ENCODE peak calls at places on chromosomes 4 and X, in four cellular contexts. One of them, this sample, is unnamed.

GRCh38 chr4:159008671-159009070 is 94.2 kb upstream of the RAPGEF2 start:
- DNase-seq in breast epithelium: no peak
- DNase-seq in stomach: no peak
- DNase-seq in transverse colon: no peak
- DNase-seq in this sample: no peak

GRCh38 chr4:102493794-102494193 is 7.4 kb upstream of the NFKB1 start:
- DNase-seq in stomach: peak; percentile 40
- DNase-seq in transverse colon: peak; percentile 48
- DNase-seq in breast epithelium: no peak
- DNase-seq in this sample: no peak

GRCh38 chrX:78595901-78596502 is 63.1 kb downstream of the RTL3 start:
- DNase-seq in transverse colon: no peak
- DNase-seq in stomach: no peak
- DNase-seq in breast epithelium: no peak
- DNase-seq in this sample: no peak

GRCh38 chr4:5784960-5785611 is 74.1 kb downstream of the EVC start:
- DNase-seq in breast epithelium: no peak
- DNase-seq in transverse colon: no peak
- DNase-seq in stomach: no peak
- DNase-seq in this sample: peak; percentile 2

GRCh38 chr4:98794565-98795205 is 134.2 kb downstream of the EIF4E start:
- DNase-seq in breast epithelium: no peak
- DNase-seq in stomach: no peak
- DNase-seq in transverse colon: no peak
- DNase-seq in this sample: no peak

GRCh38 chrX:21194526-21194925 is 179.7 kb upstream of the CNKSR2 start:
- DNase-seq in transverse colon: no peak
- DNase-seq in breast epithelium: no peak
- DNase-seq in stomach: no peak
- DNase-seq in this sample: no peak

GRCh38 chrX:37690123-37690522 is 4.5 kb downstream of the XK start:
- DNase-seq in stomach: no peak
- DNase-seq in breast epithelium: no peak
- DNase-seq in transverse colon: no peak
- DNase-seq in this sample: no peak

GRCh38 chr4:29037501-29037900 is 1682.7 kb upstream of the PCDH7 start:
- DNase-seq in breast epithelium: no peak
- DNase-seq in transverse colon: no peak
- DNase-seq in stomach: no peak
- DNase-seq in this sample: no peak

GRCh38 chr4:81688085-81688484 is 216.4 kb upstream of the RASGEF1B start:
- DNase-seq in breast epithelium: no peak
- DNase-seq in stomach: no peak
- DNase-seq in transverse colon: no peak
- DNase-seq in this sample: peak; percentile 52

GRCh38 chr4:98466868-98467599 is 191.4 kb downstream of the TSPAN5 start:
- DNase-seq in transverse colon: no peak
- DNase-seq in stomach: no peak
- DNase-seq in breast epithelium: no peak
- DNase-seq in this sample: no peak

GRCh38 chrX:120753413-120754251 is 122.0 kb downstream of the CT47B1 start:
- DNase-seq in breast epithelium: no peak
- DNase-seq in stomach: no peak
- DNase-seq in transverse colon: peak; percentile 19
- DNase-seq in this sample: no peak

GRCh38 chrX:44896566-44897186 is 23.7 kb downstream of the KDM6A start:
- DNase-seq in stomach: no peak
- DNase-seq in breast epithelium: no peak
- DNase-seq in transverse colon: no peak
- DNase-seq in this sample: no peak

GRCh38 chrX:20217906-20218305 is 48.8 kb downstream of the RPS6KA3 start:
- DNase-seq in stomach: no peak
- DNase-seq in transverse colon: no peak
- DNase-seq in breast epithelium: no peak
- DNase-seq in this sample: no peak

GRCh38 chr4:13427599-13428325 is 56.4 kb downstream of the RAB28 start:
- DNase-seq in transverse colon: no peak
- DNase-seq in breast epithelium: no peak
- DNase-seq in stomach: no peak
- DNase-seq in this sample: no peak

GRCh38 chrX:149372861-149373260 is 132.2 kb downstream of the IDS start:
- DNase-seq in transverse colon: no peak
- DNase-seq in breast epithelium: no peak
- DNase-seq in stomach: no peak
- DNase-seq in this sample: no peak

GRCh38 chr4:138672393-138672976 is 343.1 kb upstream of the NOCT start:
- DNase-seq in breast epithelium: no peak
- DNase-seq in transverse colon: no peak
- DNase-seq in stomach: no peak
- DNase-seq in this sample: no peak

GRCh38 chr4:72286185-72286584 is 254.4 kb downstream of the NPFFR2 start:
- DNase-seq in stomach: no peak
- DNase-seq in transverse colon: no peak
- DNase-seq in breast epithelium: no peak
- DNase-seq in this sample: no peak

DNA sequence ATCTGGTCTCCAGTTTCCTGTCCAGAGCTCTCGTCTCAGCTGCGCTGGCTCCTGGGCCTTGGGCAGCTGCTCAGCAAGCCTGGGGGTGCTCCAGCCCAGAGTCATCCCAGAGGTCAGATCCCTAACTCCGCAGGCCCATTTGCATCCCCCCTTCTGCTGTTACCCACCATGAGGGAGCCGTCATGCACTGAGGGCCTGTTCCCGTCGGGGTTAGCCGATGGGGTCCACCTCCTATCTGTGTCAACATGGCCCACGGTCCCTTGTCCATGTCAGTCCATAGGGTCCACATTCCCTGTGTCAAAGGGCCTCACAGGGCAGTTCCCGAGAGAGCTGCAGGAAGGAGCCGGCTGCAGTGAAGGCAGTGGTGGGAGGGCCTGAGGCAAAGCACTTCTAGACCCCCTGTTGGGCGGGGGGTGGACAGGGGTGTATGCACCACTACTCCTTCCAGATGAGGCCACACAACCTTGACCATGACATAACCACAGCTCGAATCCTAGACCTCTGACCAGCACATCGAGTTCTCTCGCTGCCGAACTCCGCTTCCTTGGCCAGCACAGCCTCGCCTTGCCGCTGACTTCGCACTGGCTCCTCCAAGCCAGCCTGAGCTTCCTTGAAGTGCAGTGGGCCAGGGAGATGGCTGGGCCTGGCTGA is 24.9 kb downstream of the WDR1 start:
- DNase-seq in transverse colon: no peak
- DNase-seq in stomach: no peak
- DNase-seq in breast epithelium: no peak
- DNase-seq in this sample: peak; percentile 51
- TF ChIP-seq POLR2A in transverse colon: no peak
- TF ChIP-seq POLR2A in stomach: no peak
- TF ChIP-seq POLR2A in breast epithelium: no peak
- TF ChIP-seq POLR2A in this sample: no peak

DNA sequence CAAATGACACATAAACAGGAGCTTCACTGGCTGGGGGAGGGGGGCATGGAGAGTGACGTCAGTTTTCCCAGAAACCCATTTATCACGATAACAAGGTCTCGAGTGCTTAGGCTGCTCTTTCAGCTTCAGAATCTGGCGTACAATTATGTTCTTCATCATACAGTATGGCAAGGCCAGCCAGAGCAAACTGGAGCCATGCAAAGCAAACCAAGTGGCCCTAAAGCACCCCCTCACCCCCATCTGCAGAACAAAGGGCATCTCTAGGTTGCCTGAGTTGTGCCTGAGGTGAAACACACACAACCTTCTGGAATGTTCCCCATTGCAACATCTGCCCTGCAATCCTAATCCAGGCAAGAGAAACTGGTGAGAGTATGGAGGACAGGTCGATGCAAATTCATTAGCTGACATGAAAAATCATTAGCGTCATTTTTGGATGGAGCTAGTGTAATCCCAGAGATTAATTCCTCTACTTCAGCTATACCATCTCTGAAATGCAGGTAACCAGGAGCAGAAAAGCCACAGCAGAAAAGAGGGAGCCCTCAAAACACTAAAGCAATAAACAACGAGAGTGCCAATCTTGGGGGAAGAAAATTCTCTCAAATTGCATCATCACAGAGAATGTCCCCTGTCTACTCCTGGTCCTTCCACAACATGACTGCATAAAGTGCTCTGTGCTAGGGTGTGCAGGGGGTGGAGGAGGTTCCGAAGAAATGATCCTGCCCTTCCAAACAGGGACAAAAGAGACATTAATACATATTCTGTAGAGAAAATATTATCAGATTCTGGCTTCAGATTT is 1.8 kb downstream of the SEPTIN6 start:
- DNase-seq in transverse colon: peak; percentile 11
- DNase-seq in breast epithelium: no peak
- DNase-seq in stomach: no peak
- DNase-seq in this sample: peak; percentile 72
- H3K4me1 ChIP-seq in transverse colon: no peaks in the 10 kb centered on the region
- H3K4me1 ChIP-seq in breast epithelium: no peaks in the 10 kb centered on the region
- H3K4me1 ChIP-seq in stomach: peaks cover 30% of the 10 kb centered on the region
- H3K4me1 ChIP-seq in this sample: no peaks in the 10 kb centered on the region

DNA sequence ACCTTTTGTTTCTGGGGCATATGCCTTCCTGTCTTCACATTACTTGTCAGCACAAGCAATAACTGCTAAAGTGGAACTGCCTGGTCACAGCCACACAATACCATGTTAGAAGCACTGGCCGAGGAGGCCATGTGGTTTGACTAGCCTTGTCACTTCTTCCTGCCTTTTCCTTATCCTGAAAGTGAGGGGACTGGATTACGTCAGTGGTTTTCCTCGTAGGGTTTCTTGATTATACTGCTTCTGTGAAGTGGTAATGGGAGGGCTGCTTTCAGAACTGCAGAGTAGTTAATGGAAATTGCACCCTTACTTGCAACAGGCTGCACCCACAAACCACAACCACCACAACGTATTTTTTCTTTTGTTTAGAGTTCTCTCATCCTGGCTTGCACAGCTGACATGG is 26.6 kb downstream of the ZRSR2 start:
- DNase-seq in breast epithelium: no peak
- DNase-seq in stomach: no peak
- DNase-seq in transverse colon: no peak
- DNase-seq in this sample: no peak
- H3K36me3 ChIP-seq in breast epithelium: no peaks in the 10 kb centered on the region
- H3K36me3 ChIP-seq in stomach: peaks cover 98% of the 10 kb centered on the region
- H3K36me3 ChIP-seq in transverse colon: no peaks in the 10 kb centered on the region
- H3K36me3 ChIP-seq in this sample: no peaks in the 10 kb centered on the region

GRCh38 chrX:52934704-52935468 is 23.4 kb downstream of the FAM156A start:
- DNase-seq in breast epithelium: peak; percentile 87
- DNase-seq in stomach: peak; percentile 96
- DNase-seq in transverse colon: peak; percentile 97
- DNase-seq in this sample: peak; percentile 96
- TF ChIP-seq POLR2A in breast epithelium: peak; percentile 42
- TF ChIP-seq POLR2A in stomach: no peak
- TF ChIP-seq POLR2A in transverse colon: peak; percentile 76
- TF ChIP-seq POLR2A in this sample: peak; percentile 83

DNA sequence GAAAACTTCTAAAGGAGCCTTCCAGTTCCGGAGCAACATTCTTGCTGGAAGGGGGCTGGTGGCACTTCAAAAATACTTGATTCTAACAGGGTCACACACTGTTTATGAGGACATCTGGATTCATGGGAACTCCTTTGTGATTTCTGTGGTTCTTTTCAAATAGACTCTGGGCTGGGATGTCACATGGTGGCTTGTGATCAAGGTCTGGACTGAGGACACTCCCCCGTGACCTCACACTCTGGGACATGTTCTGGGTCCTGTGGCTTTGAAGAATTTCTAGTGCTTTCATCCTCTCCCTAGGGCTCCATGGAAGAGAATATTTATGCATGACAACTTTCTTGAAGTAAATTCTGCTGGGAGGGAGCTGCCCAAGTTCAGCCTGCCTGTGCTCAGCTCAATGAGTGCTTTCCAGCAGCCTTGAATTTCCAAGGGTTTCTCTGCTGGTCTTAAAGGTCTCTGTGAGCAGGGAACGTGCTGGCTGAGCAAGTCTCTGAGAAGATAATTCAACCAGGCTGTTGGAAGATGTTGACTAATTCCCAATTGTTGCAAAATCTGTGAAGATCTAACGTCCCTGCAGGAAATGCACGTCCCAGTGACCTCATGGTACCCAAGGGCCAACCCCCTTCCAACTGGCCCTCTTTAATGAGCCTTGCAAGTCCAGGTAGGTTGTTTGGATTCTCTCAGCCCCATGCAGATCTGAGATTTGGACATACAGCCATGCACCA is 36.3 kb downstream of the GPR143 start:
- DNase-seq in stomach: no peak
- DNase-seq in breast epithelium: no peak
- DNase-seq in transverse colon: no peak
- DNase-seq in this sample: no peak
- H3K4me1 ChIP-seq in stomach: no peaks in the 10 kb centered on the region
- H3K4me1 ChIP-seq in breast epithelium: no peaks in the 10 kb centered on the region
- H3K4me1 ChIP-seq in transverse colon: no peaks in the 10 kb centered on the region
- H3K4me1 ChIP-seq in this sample: no peaks in the 10 kb centered on the region

GRCh38 chr4:84737656-84738055 is 154.7 kb downstream of the CDS1 start:
- DNase-seq in stomach: no peak
- DNase-seq in breast epithelium: no peak
- DNase-seq in transverse colon: no peak
- DNase-seq in this sample: no peak

GRCh38 chr4:84730375-84730774 is 147.4 kb downstream of the CDS1 start:
- DNase-seq in stomach: no peak
- DNase-seq in transverse colon: no peak
- DNase-seq in breast epithelium: no peak
- DNase-seq in this sample: no peak

GRCh38 chr4:84738622-84739021 is 155.7 kb downstream of the CDS1 start:
- DNase-seq in breast epithelium: no peak
- DNase-seq in stomach: no peak
- DNase-seq in transverse colon: no peak
- DNase-seq in this sample: no peak

GRCh38 chr4:84734037-84734436 is 151.1 kb downstream of the CDS1 start:
- DNase-seq in stomach: no peak
- DNase-seq in transverse colon: no peak
- DNase-seq in breast epithelium: no peak
- DNase-seq in this sample: no peak

GRCh38 chr4:84733343-84734033 is 150.6 kb downstream of the CDS1 start:
- DNase-seq in transverse colon: no peak
- DNase-seq in stomach: no peak
- DNase-seq in breast epithelium: no peak
- DNase-seq in this sample: no peak
- H3K36me3 ChIP-seq in transverse colon: no peaks in the 10 kb centered on the region
- H3K36me3 ChIP-seq in stomach: peaks cover 76% of the 10 kb centered on the region
- H3K36me3 ChIP-seq in breast epithelium: no peaks in the 10 kb centered on the region
- H3K36me3 ChIP-seq in this sample: peaks cover 18% of the 10 kb centered on the region

DNA sequence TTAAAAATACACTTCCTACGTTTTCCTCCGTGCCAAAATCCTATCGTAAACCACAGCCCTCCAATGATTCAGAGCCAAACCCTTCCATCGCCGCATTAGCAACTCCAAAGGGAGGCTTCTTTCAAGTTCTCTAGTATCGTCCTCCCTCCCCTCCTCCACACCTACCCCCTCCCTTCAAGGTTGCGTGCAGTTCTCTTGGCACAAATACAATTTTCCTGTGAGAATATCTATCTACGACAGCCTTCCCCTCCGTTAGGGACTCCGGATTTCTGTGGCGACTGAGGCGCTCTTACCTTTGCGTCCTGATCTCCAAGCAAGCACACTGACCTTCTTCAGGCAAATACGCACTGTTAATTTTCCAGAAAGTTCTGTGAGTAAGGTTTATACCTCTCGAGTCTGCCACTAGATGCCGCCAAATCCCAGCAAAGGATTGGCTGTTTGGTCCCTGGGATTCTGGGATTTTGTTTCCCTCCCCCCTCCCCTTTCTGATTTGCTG is 1.2 kb upstream of the MORF4L2 start:
- DNase-seq in stomach: peak; percentile 54
- DNase-seq in transverse colon: peak; percentile 67
- DNase-seq in breast epithelium: peak; percentile 53
- DNase-seq in this sample: peak; percentile 58
- TF ChIP-seq POLR2A in stomach: no peak
- TF ChIP-seq POLR2A in transverse colon: no peak
- TF ChIP-seq POLR2A in breast epithelium: no peak
- TF ChIP-seq POLR2A in this sample: peak; percentile 2

This sample was measured in right lobe of liver.